ENCODE peak calls at places on chromosomes 3 and 15, in nine cellular contexts. P is tibial nerve; R is heart left ventricle; K is lower lobe of right lung; M is GM23338; I is ovary; N is fibroblast of lung; S is upper lobe of right lung; B is CD8-positive, alpha-beta T cell. X is an unnamed sample.

GRCh38 chr3:12861611-12862010 is 20.2 kb upstream of the RPL32 start:
- DNase-seq in P (no peak), R (no peak), K (no peak), M (no peak), I (no peak), N (no peak), S (no peak), B (no peak), X (no peak)

GRCh38 chr3:162597221-162597620 is 1100.6 kb downstream of the OTOL1 start:
- DNase-seq in P (no peak), R (no peak), K (no peak), M (no peak), I (no peak), N (no peak), S (no peak), B (no peak), X (no peak)

GRCh38 chr15:74906193-74906449 is 530 bp downstream of the FAM219B start:
- DNase-seq in P (no peak), R (no peak), K (peak; percentile 61), M (peak; percentile 57), I (peak; percentile 32), N (no peak), S (no peak), B (peak; percentile 37), X (no peak)

GRCh38 chr3:188294823-188295487 is 141.0 kb downstream of the LPP start:
- DNase-seq in P (no peak), R (no peak), K (no peak), M (no peak), I (peak; percentile 52), N (peak; percentile 94), S (no peak), B (no peak), X (no peak)

GRCh38 chr3:27960133-27960532 is 238.0 kb upstream of the EOMES start:
- DNase-seq in P (no peak), R (no peak), K (no peak), M (no peak), I (no peak), N (peak; percentile 41), S (no peak), B (no peak), X (no peak)

GRCh38 chr3:122030381-122031122 is 8.5 kb upstream of the ILDR1 start:
- DNase-seq in P (no peak), R (no peak), K (no peak), M (no peak), I (no peak), N (no peak), S (no peak), B (no peak), X (no peak)

GRCh38 chr15:74992619-74993018 is 2.7 kb upstream of the SCAMP5 start:
- DNase-seq in P (no peak), R (no peak), K (no peak), M (no peak), I (no peak), N (no peak), S (no peak), B (no peak), X (no peak)

GRCh38 chr15:31197497-31198414 is 96.2 kb upstream of the TRPM1 start:
- DNase-seq in P (no peak), R (peak; percentile 45), K (peak; percentile 76), M (peak; percentile 80), I (no peak), N (no peak), S (peak; percentile 78), B (peak; percentile 36), X (no peak)

GRCh38 chr15:70617076-70617910 is 146.1 kb downstream of the UACA start:
- DNase-seq in P (no peak), R (no peak), K (no peak), M (no peak), I (no peak), N (no peak), S (no peak), B (no peak), X (no peak)

GRCh38 chr3:179015551-179016020 is 56.0 kb downstream of the ZMAT3 start:
- DNase-seq in P (peak; percentile 88), R (no peak), K (no peak), M (peak; percentile 88), I (peak; percentile 58), N (peak; percentile 85), S (no peak), B (peak; percentile 59), X (peak; percentile 63)

GRCh38 chr3:15341030-15341726 is 8.8 kb upstream of the SH3BP5 start:
- DNase-seq in P (no peak), R (no peak), K (no peak), M (no peak), I (no peak), N (no peak), S (no peak), B (no peak), X (no peak)

GRCh38 chr15:85580914-85581313 is 200.5 kb downstream of the AKAP13 start:
- DNase-seq in P (no peak), R (peak; percentile 58), K (peak; percentile 72), M (no peak), I (no peak), N (no peak), S (peak; percentile 73), B (peak; percentile 57), X (no peak)

GRCh38 chr3:13577181-13578121 is 28.5 kb downstream of the FBLN2 start:
- DNase-seq in P (no peak), R (no peak), K (no peak), M (no peak), I (no peak), N (no peak), S (no peak), B (no peak), X (no peak)

GRCh38 chr15:83107841-83108181 is 366 bp downstream of the TM6SF1 start:
- DNase-seq in P (no peak), R (peak; percentile 24), K (peak; percentile 48), M (no peak), I (no peak), N (no peak), S (no peak), B (no peak), X (no peak)

GRCh38 chr3:132199451-132199850 is 117.8 kb upstream of the ACP3 start:
- DNase-seq in P (no peak), R (no peak), K (no peak), M (no peak), I (no peak), N (no peak), S (no peak), B (no peak), X (no peak)

GRCh38 chr15:73945109-73945508 is 18.8 kb downstream of the LOXL1 start:
- DNase-seq in P (no peak), R (no peak), K (no peak), M (no peak), I (no peak), N (no peak), S (no peak), B (no peak), X (no peak)

GRCh38 chr3:33954956-33955355 is 156.5 kb downstream of the PDCD6IP start:
- DNase-seq in P (no peak), R (no peak), K (no peak), M (no peak), I (no peak), N (no peak), S (no peak), B (no peak), X (no peak)

GRCh38 chr3:28188686-28189085 is 52.7 kb upstream of the CMC1 start:
- DNase-seq in P (no peak), R (no peak), K (no peak), M (no peak), I (no peak), N (no peak), S (no peak), B (no peak), X (no peak)

GRCh38 chr3:138936763-138937689 is 9.9 kb downstream of the FOXL2 start:
- DNase-seq in P (no peak), R (no peak), K (no peak), M (no peak), I (peak; percentile 63), N (no peak), S (no peak), B (no peak), X (no peak)
- H3K4me1 ChIP-seq in P (peaks cover 36% of the 10 kb centered on the region), R (peaks cover 44% of the 10 kb centered on the region), K (peaks cover 46% of the 10 kb centered on the region), M (peaks cover 57% of the 10 kb centered on the region), I (peaks cover 21% of the 10 kb centered on the region), N (peaks cover 2% of the 10 kb centered on the region), S (peaks cover 41% of the 10 kb centered on the region), B (peaks cover 46% of the 10 kb centered on the region), X (peaks cover 3% of the 10 kb centered on the region)

GRCh38 chr15:64619880-64620839 is 155.2 kb downstream of the RBPMS2 start:
- DNase-seq in P (no peak), R (no peak), K (no peak), M (no peak), I (no peak), N (peak; percentile 38), S (no peak), B (no peak), X (no peak)

GRCh38 chr15:64623347-64624024 is 151.9 kb downstream of the RBPMS2 start:
- DNase-seq in P (no peak), R (no peak), K (no peak), M (no peak), I (no peak), N (no peak), S (no peak), B (no peak), X (no peak)

GRCh38 chr15:64622410-64623260 is 152.8 kb downstream of the RBPMS2 start:
- DNase-seq in P (no peak), R (no peak), K (no peak), M (no peak), I (no peak), N (no peak), S (no peak), B (peak; percentile 63), X (no peak)

GRCh38 chr15:64620991-64621495 is 154.3 kb downstream of the RBPMS2 start:
- DNase-seq in P (no peak), R (no peak), K (no peak), M (no peak), I (no peak), N (no peak), S (no peak), B (no peak), X (no peak)

GRCh38 chr15:64624242-64624641 is 151.1 kb downstream of the RBPMS2 start:
- DNase-seq in P (no peak), R (no peak), K (no peak), M (no peak), I (no peak), N (no peak), S (no peak), B (no peak), X (no peak)
- H3K4me1 ChIP-seq in P (peaks cover 11% of the 10 kb centered on the region), R (peaks cover 24% of the 10 kb centered on the region), K (peaks cover 43% of the 10 kb centered on the region), M (peaks cover 15% of the 10 kb centered on the region), I (peaks cover 8% of the 10 kb centered on the region), N (peaks cover 7% of the 10 kb centered on the region), S (peaks cover 36% of the 10 kb centered on the region), B (peaks cover 93% of the 10 kb centered on the region), X (no peaks in the 10 kb centered on the region)

GRCh38 chr15:38257676-38258075 is 5.0 kb downstream of the SPRED1 start:
- DNase-seq in P (no peak), R (no peak), K (no peak), M (no peak), I (no peak), N (no peak), S (no peak), B (no peak), X (no peak)
- H3K4me1 ChIP-seq in P (peaks cover 63% of the 10 kb centered on the region), R (peaks cover 36% of the 10 kb centered on the region), K (peaks cover 62% of the 10 kb centered on the region), M (peaks cover 59% of the 10 kb centered on the region), I (peaks cover 2% of the 10 kb centered on the region), N (peaks cover 6% of the 10 kb centered on the region), S (peaks cover 27% of the 10 kb centered on the region), B (peaks cover 11% of the 10 kb centered on the region), X (no peaks in the 10 kb centered on the region)

DNA sequence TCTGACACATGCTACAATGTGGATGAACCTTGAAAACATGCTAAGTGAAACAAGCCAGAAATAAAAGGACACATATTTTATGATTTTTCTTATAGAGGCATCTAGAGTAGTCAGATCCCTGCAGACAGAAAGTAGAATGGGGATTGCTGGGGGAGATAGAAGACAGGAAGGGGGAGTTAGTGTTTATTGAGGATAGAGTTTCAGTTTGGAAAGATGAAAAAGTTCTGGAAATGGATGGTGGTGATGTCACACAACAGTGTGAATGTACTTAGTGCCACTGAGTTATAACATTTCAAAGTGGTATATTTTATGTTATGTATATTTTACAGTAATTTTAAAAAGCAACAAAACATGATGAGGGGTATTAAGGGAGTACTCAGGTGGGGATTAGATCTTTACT is 4.7 kb downstream of the ITPR1 start:
- DNase-seq in P (no peak), R (no peak), K (no peak), M (no peak), I (no peak), N (no peak), S (no peak), B (no peak), X (no peak)
- H3K4me1 ChIP-seq in P (peaks cover 14% of the 10 kb centered on the region), R (peaks cover 30% of the 10 kb centered on the region), K (peaks cover 21% of the 10 kb centered on the region), M (peaks cover 5% of the 10 kb centered on the region), I (peaks cover 5% of the 10 kb centered on the region), N (no peaks in the 10 kb centered on the region), S (peaks cover 7% of the 10 kb centered on the region), B (peaks cover 19% of the 10 kb centered on the region), X (no peaks in the 10 kb centered on the region)